ENCODE peak calls at places on chromosomes 16 and 17, in four cellular contexts. J, H, Z and G are unnamed samples.

GRCh38 chr17:45341389-45342158 is 24.8 kb upstream of the MAP3K14 start:
- DNase-seq in J (no peak), H (peak), Z (peak), G (no peak)

GRCh38 chr16:56944954-56945839 is 13.3 kb downstream of the HERPUD1 start:
- DNase-seq in J (no peak), H (no peak), Z (no peak), G (no peak)

GRCh38 chr16:76303637-76304314 is 26.6 kb downstream of the CNTNAP4 start:
- DNase-seq in J (no peak), H (no peak), Z (no peak), G (no peak)

GRCh38 chr17:750431-751037 is 1.5 kb downstream of the GEMIN4 start:
- DNase-seq in J (peak), H (no peak), Z (no peak), G (no peak)

GRCh38 chr16:23640669-23640958 is 496 bp downstream of the PALB2 start:
- DNase-seq in J (no peak), H (peak), Z (peak), G (no peak)

GRCh38 chr16:87790278-87791023 is 24.7 kb upstream of the KLHDC4 start:
- DNase-seq in J (peak), H (no peak), Z (peak), G (no peak)

GRCh38 chr17:57001541-57001940 is 23.6 kb downstream of the SCPEP1 start:
- DNase-seq in J (no peak), H (no peak), Z (no peak), G (no peak)

GRCh38 chr16:71610936-71611871 is 14.8 kb upstream of the MARVELD3 start:
- DNase-seq in J (peak), H (peak), Z (peak), G (peak)

GRCh38 chr17:65198653-65199382 is 61.6 kb downstream of the RGS9 start:
- DNase-seq in J (peak), H (peak), Z (peak), G (peak)

GRCh38 chr17:79993390-79994221 is 42.1 kb downstream of the TBC1D16 start:
- DNase-seq in J (peak), H (peak), Z (peak), G (peak)

GRCh38 chr16:3113765-3114479 is 1.5 kb downstream of the ZNF205 start:
- DNase-seq in J (no peak), H (no peak), Z (peak), G (no peak)

GRCh38 chr17:33234930-33235685 is 58.0 kb downstream of the ASIC2 start:
- DNase-seq in J (no peak), H (no peak), Z (no peak), G (no peak)

GRCh38 chr17:7587420-7587786 is 2.5 kb downstream of the SOX15 start:
- DNase-seq in J (no peak), H (no peak), Z (no peak), G (no peak)

GRCh38 chr17:40242774-40243173 is 23.7 kb downstream of the WIPF2 start:
- DNase-seq in J (no peak), H (no peak), Z (no peak), G (no peak)

GRCh38 chr17:51992864-51993413 is 165.6 kb downstream of the CA10 start:
- DNase-seq in J (no peak), H (no peak), Z (no peak), G (no peak)

GRCh38 chr17:64250211-64250835 is 12.7 kb downstream of the TEX2 start:
- DNase-seq in J (no peak), H (no peak), Z (no peak), G (no peak)

GRCh38 chr16:87138316-87138715 is 178.9 kb downstream of the C16orf95 start:
- DNase-seq in J (no peak), H (no peak), Z (no peak), G (no peak)

GRCh38 chr17:26809033-26809432 is 484.9 kb upstream of the WSB1 start:
- DNase-seq in J (no peak), H (no peak), Z (no peak), G (no peak)

GRCh38 chr16:75806487-75806886 is 80.2 kb upstream of the CPHXL start:
- DNase-seq in J (no peak), H (no peak), Z (no peak), G (no peak)

GRCh38 chr16:12062343-12063003 is 85.9 kb downstream of the SNX29 start:
- DNase-seq in J (no peak), H (no peak), Z (no peak), G (no peak)

GRCh38 chr17:78041401-78042179 is 83.1 kb downstream of the TNRC6C start:
- DNase-seq in J (no peak), H (no peak), Z (no peak), G (no peak)

GRCh38 chr16:47777191-47777590 is 316.1 kb downstream of the PHKB start:
- DNase-seq in J (no peak), H (no peak), Z (no peak), G (no peak)

GRCh38 chr17:12927541-12928425 is 90.0 kb downstream of the ELAC2 start:
- DNase-seq in J (no peak), H (no peak), Z (no peak), G (no peak)

GRCh38 chr17:36850794-36851193 is 86.5 kb upstream of the LHX1 start:
- DNase-seq in J (no peak), H (no peak), Z (no peak), G (no peak)

GRCh38 chr16:46762583-46762982 is 14.4 kb upstream of the MYLK3 start:
- DNase-seq in J (no peak), H (no peak), Z (no peak), G (no peak)

GRCh38 chr16:22683730-22684280 is 130.2 kb upstream of the HS3ST2 start:
- DNase-seq in J (no peak), H (no peak), Z (no peak), G (no peak)

GRCh38 chr17:33739714-33740113 is 446.6 kb upstream of the ASIC2 start:
- DNase-seq in J (no peak), H (no peak), Z (no peak), G (no peak)

GRCh38 chr17:78933025-78933958 is 8.1 kb upstream of the TIMP2 start:
- DNase-seq in J (no peak), H (peak), Z (no peak), G (no peak)

GRCh38 chr16:8674413-8675022 is at the start of gene ABAT:
- DNase-seq in J (peak), H (peak), Z (peak), G (peak)

GRCh38 chr17:64188088-64188487 is 58.1 kb upstream of the ERN1 start:
- DNase-seq in J (no peak), H (no peak), Z (no peak), G (no peak)

GRCh38 chr16:66927012-66927436 is 1.7 kb upstream of the RRAD start:
- DNase-seq in J (no peak), H (no peak), Z (peak), G (no peak)

GRCh38 chr17:78335176-78335575 is 24.7 kb downstream of the SOCS3 start:
- DNase-seq in J (no peak), H (no peak), Z (no peak), G (no peak)

GRCh38 chr17:33436321-33436720 is 143.2 kb upstream of the ASIC2 start:
- DNase-seq in J (no peak), H (no peak), Z (no peak), G (no peak)

GRCh38 chr16:81004646-81005353 is 1.9 kb downstream of the CMC2 start:
- DNase-seq in J (peak), H (peak), Z (no peak), G (peak)

GRCh38 chr17:83182620-83183063 is 103.2 kb downstream of the METRNL start:
- DNase-seq in J (no peak), H (no peak), Z (no peak), G (no peak)

GRCh38 chr16:694187-694862 is 4.1 kb upstream of the WDR24 start:
- DNase-seq in J (no peak), H (no peak), Z (peak), G (no peak)